ENCODE peak calls at places on chromosomes 12 and 14, in four cellular contexts. G, X, P and T are unnamed samples.

GRCh38 chr14:104865069-104865630 is at the start of gene CEP170B:
- DNase-seq in P (peak; percentile 68), X (no peak), G (no peak), T (peak; percentile 46)

GRCh38 chr14:31962920-31963319 is 114.2 kb upstream of the ARHGAP5 start:
- DNase-seq in P (no peak), G (no peak), X (no peak), T (no peak)

GRCh38 chr14:78448483-78449094 is 278.4 kb downstream of the NRXN3 start:
- DNase-seq in G (peak; percentile 25), X (no peak), P (peak; percentile 52), T (peak; percentile 22)

GRCh38 chr14:102826751-102827675 is 49.8 kb downstream of the TRAF3 start:
- DNase-seq in P (no peak), X (no peak), G (no peak), T (no peak)

GRCh38 chr12:63915105-63915830 is 70.8 kb downstream of the SRGAP1 start:
- DNase-seq in X (no peak), G (no peak), P (no peak), T (no peak)

GRCh38 chr14:52015411-52016030 is 26.2 kb downstream of the RTRAF start:
- DNase-seq in G (no peak), X (no peak), P (no peak), T (peak; percentile 51)

GRCh38 chr12:39905152-39905551 is 200.7 kb downstream of the SLC2A13 start:
- DNase-seq in X (peak; percentile 76), G (peak; percentile 50), P (no peak), T (peak; percentile 68)

GRCh38 chr14:76203086-76204001 is 51.6 kb downstream of the GPATCH2L start:
- DNase-seq in G (no peak), X (peak; percentile 55), P (no peak), T (peak; percentile 25)

GRCh38 chr12:72264548-72265175 is 7.5 kb upstream of the TRHDE start:
- DNase-seq in G (no peak), P (no peak), X (no peak), T (no peak)

GRCh38 chr14:105864651-105865265 is 338.4 kb downstream of the TMEM121 start:
- DNase-seq in G (peak; percentile 8), P (peak; percentile 36), X (peak; percentile 12), T (peak; percentile 13)

GRCh38 chr12:58787021-58787760 is 133.1 kb downstream of the LRIG3 start:
- DNase-seq in P (no peak), G (no peak), X (no peak), T (no peak)

GRCh38 chr12:65900912-65901672 is 76.8 kb downstream of the HMGA2 start:
- DNase-seq in X (no peak), P (no peak), G (no peak), T (no peak)

GRCh38 chr12:42935756-42936155 is 346.2 kb upstream of the PRICKLE1 start:
- DNase-seq in G (no peak), X (no peak), P (no peak), T (no peak)

GRCh38 chr12:116539905-116540482 is 19.2 kb upstream of the MAP1LC3B2 start:
- DNase-seq in P (no peak), G (no peak), X (peak; percentile 55), T (no peak)

GRCh38 chr12:116360579-116361403 is 83.3 kb upstream of the MED13L start:
- DNase-seq in G (no peak), P (no peak), X (no peak), T (no peak)

GRCh38 chr14:71739273-71739990 is 192.8 kb upstream of the RGS6 start:
- DNase-seq in G (no peak), P (peak; percentile 11), X (no peak), T (no peak)

GRCh38 chr12:20319374-20319773 is 49.0 kb upstream of the PDE3A start:
- DNase-seq in X (no peak), P (no peak), G (no peak), T (no peak)

GRCh38 chr12:13499008-13499407 is 302.5 kb downstream of the EMP1 start:
- DNase-seq in G (no peak), X (no peak), P (no peak), T (no peak)

GRCh38 chr14:69483765-69484443 is 624 bp upstream of the PLEKHD1 start:
- DNase-seq in P (no peak), G (peak; percentile 77), X (peak; percentile 34), T (peak; percentile 62)

GRCh38 chr12:112303004-112303403 is 79.2 kb downstream of the HECTD4 start:
- DNase-seq in G (no peak), X (no peak), P (no peak), T (no peak)

GRCh38 chr12:83971781-83972180 is 940.8 kb downstream of the SLC6A15 start:
- DNase-seq in P (no peak), X (no peak), G (no peak), T (no peak)

GRCh38 chr14:88621090-88621489 is 58.3 kb downstream of the ZC3H14 start:
- DNase-seq in X (no peak), G (no peak), P (no peak), T (no peak)

GRCh38 chr12:43210437-43211197 is 341.4 kb downstream of the ADAMTS20 start:
- DNase-seq in P (no peak), X (no peak), G (no peak), T (no peak)

GRCh38 chr14:99133563-99134332 is 138.2 kb downstream of the BCL11B start:
- DNase-seq in G (peak; percentile 17), X (peak; percentile 47), P (peak; percentile 27), T (peak; percentile 33)

GRCh38 chr12:130712346-130713065 is 3.6 kb downstream of the RIMBP2 start:
- DNase-seq in G (no peak), X (no peak), P (no peak), T (peak; percentile 10)

DNA sequence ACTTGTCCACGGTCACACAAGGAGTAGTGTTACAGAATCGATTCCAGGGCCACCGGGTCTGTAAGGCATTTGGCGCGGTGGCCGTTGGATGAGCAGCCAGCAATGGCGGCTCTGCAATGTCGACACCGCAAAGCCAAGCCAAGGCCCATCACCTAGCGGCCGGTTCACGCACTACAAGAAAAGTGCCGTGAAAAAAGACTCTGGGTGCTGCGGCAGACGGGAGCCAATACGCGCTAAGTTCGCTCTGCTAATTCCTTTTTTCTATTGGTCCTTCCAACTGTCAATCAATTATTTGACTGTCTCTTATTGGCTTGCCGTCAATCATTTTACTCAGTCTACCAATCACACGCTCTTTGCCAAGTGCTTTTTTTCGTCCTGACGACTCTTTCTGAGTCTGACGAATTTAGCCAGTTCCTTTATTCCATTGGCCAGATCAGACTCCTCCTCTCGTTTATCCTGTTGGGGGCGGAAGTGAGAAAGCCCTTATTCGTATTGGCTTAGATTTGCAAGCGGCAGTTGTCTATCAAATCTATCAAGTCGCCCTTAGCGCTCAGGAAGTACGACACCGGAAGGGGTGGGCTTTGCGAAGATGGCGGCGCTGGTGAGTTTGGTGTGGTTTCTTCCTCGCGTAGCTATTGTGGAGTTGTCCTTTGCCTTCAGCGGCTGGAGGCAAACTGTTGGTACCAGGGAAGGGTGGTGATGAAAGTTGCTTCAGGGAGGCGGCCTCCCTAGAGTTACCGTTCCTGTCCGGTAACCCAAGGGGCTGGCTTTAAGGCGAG is at the start of gene NGDN:
- DNase-seq in G (peak; percentile 97), P (peak; percentile 94), X (peak; percentile 96), T (peak; percentile 96)
- TF ChIP-seq POLR2A in G (peak; percentile 73), P (peak; percentile 65), X (no peak), T (peak; percentile 46)

DNA sequence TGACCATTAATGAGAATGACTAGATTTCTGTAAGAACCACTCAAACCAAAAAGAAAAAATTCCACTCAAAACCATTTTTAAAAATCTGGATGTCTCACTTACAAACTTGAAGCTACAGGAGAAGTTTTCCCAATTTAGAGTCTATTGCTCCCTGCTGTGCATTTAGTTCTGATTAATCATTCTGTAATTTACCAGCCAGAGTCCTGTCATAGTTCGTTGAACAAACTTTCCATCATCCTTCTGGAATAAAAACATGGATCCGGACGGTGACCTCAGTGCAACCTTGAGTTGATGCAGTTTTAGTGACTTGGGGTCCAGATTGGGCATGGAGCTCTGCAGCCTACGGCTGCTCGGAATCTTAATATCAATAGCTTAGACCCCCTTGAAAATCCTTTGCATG is 73.4 kb downstream of the PRMT8 start:
- DNase-seq in X (no peak), G (no peak), P (no peak), T (no peak)
- H3K27me3 ChIP-seq in X (no peaks in the 10 kb centered on the region), G (no peaks in the 10 kb centered on the region), P (no peaks in the 10 kb centered on the region), T (no peaks in the 10 kb centered on the region)

DNA sequence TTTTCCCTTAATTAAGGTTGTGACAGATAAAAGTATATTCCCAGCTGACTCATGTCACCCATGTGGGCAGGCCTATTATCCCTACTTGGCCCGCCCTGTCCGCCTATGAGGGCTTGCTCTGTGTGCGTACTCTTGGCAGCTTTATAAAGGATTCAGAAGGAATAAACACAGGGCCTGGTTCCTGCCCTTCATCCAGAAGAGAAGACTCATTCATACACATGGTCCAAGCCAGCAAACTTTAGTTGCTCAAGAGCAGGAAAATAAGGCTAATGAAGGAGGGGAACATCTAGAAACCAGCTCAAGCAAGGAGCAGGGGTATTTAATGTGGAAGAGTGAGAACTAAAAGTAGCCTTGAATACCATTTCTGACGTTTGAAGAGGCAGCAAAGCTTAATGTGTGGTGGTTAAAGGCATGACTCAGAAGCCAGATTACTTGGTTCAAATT is 141.9 kb downstream of the CRADD start:
- DNase-seq in X (peak; percentile 75), P (no peak), G (peak; percentile 64), T (peak; percentile 76)
- TF ChIP-seq POLR2A in X (no peak), P (no peak), G (no peak), T (no peak)

GRCh38 chr14:96741151-96741977 is 55.8 kb upstream of the VRK1 start:
- DNase-seq in X (peak; percentile 42), G (peak; percentile 13), P (peak; percentile 62), T (peak; percentile 48)
- H3K27me3 ChIP-seq in X (no peaks in the 10 kb centered on the region), G (peaks cover 58% of the 10 kb centered on the region), P (peaks cover 4% of the 10 kb centered on the region), T (peaks cover 9% of the 10 kb centered on the region)

GRCh38 chr12:6978188-6978986 is 7.7 kb downstream of the EMG1 start:
- DNase-seq in G (no peak), X (no peak), P (no peak), T (peak; percentile 19)

GRCh38 chr12:6980075-6980474 is 9.4 kb downstream of the EMG1 start:
- DNase-seq in G (no peak), P (no peak), X (no peak), T (no peak)

GRCh38 chr12:6977653-6978052 is 6.9 kb downstream of the EMG1 start:
- DNase-seq in G (no peak), P (no peak), X (no peak), T (no peak)

GRCh38 chr12:6979453-6979852 is 8.7 kb downstream of the EMG1 start:
- DNase-seq in G (no peak), X (no peak), P (no peak), T (no peak)

GRCh38 chr12:6979021-6979420 is 8.3 kb downstream of the EMG1 start:
- DNase-seq in G (no peak), X (no peak), P (no peak), T (no peak)
- TF ChIP-seq POLR2A in G (no peak), X (no peak), P (no peak), T (no peak)